ENCODE peak calls at places on chromosomes 5 and 9, in five cellular contexts. T is tibial nerve, A is IMR-90, K is uterus, E is Peyer's patch. Z is an unnamed sample.

GRCh38 chr5:96235008-96235910 is 197.8 kb downstream of the PCSK1 start:
- DNase-seq in T (no peak), A (peak; percentile 30), K (no peak), E (no peak), Z (no peak)

GRCh38 chr5:158463971-158464370 is 605.0 kb upstream of the CLINT1 start:
- DNase-seq in T (peak; percentile 55), A (peak; percentile 10), K (peak; percentile 75), E (no peak), Z (peak; percentile 67)

GRCh38 chr5:103450333-103451061 is 112.1 kb downstream of the NUDT12 start:
- DNase-seq in T (no peak), A (peak; percentile 88), K (no peak), E (no peak), Z (no peak)

GRCh38 chr9:38079410-38080105 is 10.5 kb upstream of the SHB start:
- DNase-seq in T (no peak), A (peak; percentile 48), K (no peak), E (no peak), Z (peak; percentile 89)

GRCh38 chr5:115349001-115349817 is 52.8 kb upstream of the CCDC112 start:
- DNase-seq in T (no peak), A (peak; percentile 90), K (no peak), E (no peak), Z (no peak)

GRCh38 chr5:125967576-125967975 is 455.6 kb upstream of the GRAMD2B start:
- DNase-seq in T (no peak), A (no peak), K (no peak), E (no peak), Z (no peak)

GRCh38 chr9:96121162-96121561 is 180.8 kb downstream of the HSD17B3 start:
- DNase-seq in T (no peak), A (no peak), K (no peak), E (no peak), Z (no peak)

GRCh38 chr5:132907161-132907560 is 33.7 kb downstream of the LEAP2 start:
- DNase-seq in T (no peak), A (peak; percentile 37), K (no peak), E (no peak), Z (no peak)

GRCh38 chr9:129446828-129447550 is 173.9 kb downstream of the C9orf50 start:
- DNase-seq in T (no peak), A (no peak), K (no peak), E (no peak), Z (no peak)

GRCh38 chr5:40679998-40680681 is 425 bp downstream of the PTGER4 start:
- DNase-seq in T (no peak), A (no peak), K (peak; percentile 27), E (peak; percentile 26), Z (no peak)

GRCh38 chr9:35826071-35826701 is 2.3 kb downstream of the FAM221B start:
- DNase-seq in T (no peak), A (peak; percentile 73), K (no peak), E (no peak), Z (peak; percentile 83)

GRCh38 chr5:92678576-92679105 is 902.4 kb downstream of the NR2F1-AS1 start:
- DNase-seq in T (no peak), A (no peak), K (no peak), E (no peak), Z (no peak)

GRCh38 chr5:490116-491094 is 33.8 kb downstream of the SLC9A3 start:
- DNase-seq in T (no peak), A (no peak), K (no peak), E (no peak), Z (no peak)

GRCh38 chr9:127187231-127187956 is 65.0 kb upstream of the ANGPTL2 start:
- DNase-seq in T (peak; percentile 68), A (peak; percentile 99), K (peak; percentile 79), E (peak; percentile 19), Z (peak; percentile 86)

GRCh38 chr5:41410307-41410706 is 100.1 kb downstream of the PLCXD3 start:
- DNase-seq in T (no peak), A (no peak), K (no peak), E (no peak), Z (no peak)

GRCh38 chr5:42994285-42995151 is 45.6 kb downstream of the ANXA2R start:
- DNase-seq in T (peak; percentile 81), A (peak; percentile 93), K (peak; percentile 84), E (peak; percentile 86), Z (peak; percentile 97)

GRCh38 chr5:154771383-154771901 is 16.3 kb downstream of the LARP1 start:
- DNase-seq in T (no peak), A (peak; percentile 92), K (peak; percentile 27), E (no peak), Z (no peak)

GRCh38 chr9:128201441-128202369 is 1.5 kb upstream of the DNM1 start:
- DNase-seq in T (no peak), A (peak; percentile 71), K (no peak), E (no peak), Z (no peak)

GRCh38 chr5:68122439-68122906 is 93.1 kb upstream of the PIK3R1 start:
- DNase-seq in T (no peak), A (no peak), K (no peak), E (no peak), Z (no peak)

GRCh38 chr9:133205996-133206931 is 2.8 kb downstream of the OBP2B start:
- DNase-seq in T (no peak), A (no peak), K (no peak), E (no peak), Z (peak; percentile 76)

GRCh38 chr5:178360926-178361235 is 128.3 kb upstream of the PHYKPL start:
- DNase-seq in T (no peak), A (no peak), K (no peak), E (no peak), Z (no peak)

DNA sequence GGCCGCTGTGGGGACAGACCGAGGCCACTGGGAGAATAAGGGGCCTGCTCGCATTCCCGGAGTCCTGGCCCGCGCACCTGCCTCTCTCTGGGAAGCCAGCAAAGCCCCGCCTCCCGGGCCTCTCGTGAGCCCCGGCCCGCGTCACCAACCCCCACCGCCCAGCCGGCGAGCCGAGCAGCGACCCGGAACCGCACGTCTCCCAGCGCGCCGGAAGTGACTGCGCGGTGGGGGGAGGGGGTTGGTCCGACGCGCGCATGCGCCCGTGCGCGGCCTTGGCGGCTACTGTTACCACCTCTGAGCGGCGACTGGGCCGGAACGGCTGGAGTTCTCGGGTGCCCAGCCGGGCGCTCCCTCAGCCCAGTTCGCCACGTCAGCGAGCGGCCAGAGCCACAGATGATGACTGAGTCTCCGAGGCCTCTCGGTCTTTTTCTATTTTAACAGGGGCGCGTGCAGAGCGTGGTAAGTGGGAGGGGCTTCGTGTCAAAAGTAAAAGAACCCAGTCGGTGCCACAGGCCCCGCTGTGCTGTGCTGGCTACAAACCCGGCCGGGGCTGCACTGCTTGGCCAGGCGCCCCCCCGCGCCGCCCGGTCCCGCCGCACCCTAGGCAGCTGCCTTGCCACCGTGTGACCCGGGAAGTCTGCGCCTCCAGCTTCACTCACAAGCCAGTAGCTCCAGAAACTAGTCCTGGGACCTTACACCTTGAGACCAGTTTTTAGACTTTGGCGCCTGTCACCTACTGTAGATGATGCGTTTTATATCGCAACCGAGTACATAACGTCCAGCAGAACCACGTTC is at the start of gene GOLGA1:
- DNase-seq in T (peak; percentile 87), A (peak; percentile 93), K (peak; percentile 96), E (peak; percentile 94), Z (peak; percentile 92)
- TF ChIP-seq POLR2A in T (peak; percentile 66), A (peak; percentile 89), K (peak; percentile 90), E (peak; percentile 88), Z (no peak)

DNA sequence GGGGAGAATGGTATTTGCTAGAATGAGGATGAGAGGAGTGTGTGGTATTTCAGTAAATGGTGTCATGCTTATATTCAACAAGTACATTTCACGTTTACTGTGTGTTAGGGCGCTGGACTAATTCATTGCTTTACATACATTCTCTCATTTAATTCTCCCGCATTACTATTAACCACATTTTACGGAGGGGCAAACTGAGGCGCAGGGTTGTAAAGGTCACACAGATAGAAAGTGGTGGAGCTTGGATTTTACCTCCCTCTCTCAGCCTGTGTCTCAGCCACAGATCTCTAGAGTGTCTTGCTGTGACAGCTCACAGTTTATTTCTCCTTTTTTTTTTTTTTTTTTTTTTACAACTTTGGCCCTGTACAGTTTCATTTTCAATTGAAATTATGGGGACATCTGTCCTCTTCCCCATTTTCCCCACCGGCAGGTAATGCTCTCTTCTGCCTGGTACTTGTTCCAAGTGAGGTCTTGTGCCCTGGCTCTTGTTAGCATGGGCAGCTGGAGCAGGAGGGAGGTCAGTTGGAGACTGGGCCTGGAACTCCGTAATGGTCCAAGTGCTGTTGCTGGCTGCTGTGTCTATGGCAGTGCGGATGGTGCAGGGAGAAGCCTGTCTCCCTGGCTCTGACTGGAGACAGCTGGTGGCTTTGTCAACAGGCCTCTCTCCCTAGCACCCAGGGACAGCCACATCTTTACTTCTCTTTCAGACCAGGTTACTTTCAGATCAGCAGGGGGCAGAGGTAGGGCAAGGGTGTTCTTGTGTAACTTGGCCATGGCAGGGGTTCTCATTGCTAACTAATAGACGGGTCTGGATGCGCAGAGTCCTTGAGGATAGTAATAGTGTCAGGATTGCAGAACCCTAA is 20.5 kb upstream of the NDST1 start:
- DNase-seq in T (no peak), A (peak; percentile 34), K (no peak), E (peak; percentile 40), Z (no peak)
- TF ChIP-seq CTCF in T (no peak), A (peak; percentile 22), K (no peak), E (peak; percentile 40), Z (no peak)

GRCh38 chr5:58891072-58891970 is 308.4 kb downstream of the RAB3C start:
- DNase-seq in T (peak; percentile 69), A (peak; percentile 81), K (peak; percentile 78), E (peak; percentile 43), Z (peak; percentile 69)
- H3K4me3 ChIP-seq in T (no peak overlapping the region), A (no peak overlapping the region), K (no peak overlapping the region), E (no peak overlapping the region), Z (no peak overlapping the region)

GRCh38 chr9:34459356-34459755 is 751 bp downstream of the DNAI1 start:
- DNase-seq in T (no peak), A (no peak), K (no peak), E (no peak), Z (peak; percentile 67)

GRCh38 chr9:34456746-34457145 is 1.6 kb downstream of the FAM219A start:
- DNase-seq in T (no peak), A (no peak), K (no peak), E (no peak), Z (no peak)

GRCh38 chr9:34458967-34459355 is 356 bp downstream of the DNAI1 start:
- DNase-seq in T (no peak), A (no peak), K (no peak), E (no peak), Z (no peak)

GRCh38 chr9:34457266-34458012 is 931 bp downstream of the FAM219A start:
- DNase-seq in T (peak; percentile 43), A (peak; percentile 77), K (peak; percentile 76), E (no peak), Z (peak; percentile 92)

GRCh38 chr9:34458013-34458966 is at the start of the genes DNAI1 and FAM219A:
- DNase-seq in T (peak; percentile 98), A (peak; percentile 98), K (peak; percentile 99), E (peak; percentile 99), Z (peak; percentile 100)
- TF ChIP-seq POLR2A in T (peak; percentile 79), A (peak; percentile 92), K (peak; percentile 91), E (peak; percentile 85), Z (no peak)

GRCh38 chr9:130933114-130934046 is 5.7 kb downstream of the FIBCD1 start:
- DNase-seq in T (no peak), A (peak; percentile 84), K (no peak), E (no peak), Z (no peak)
- TF ChIP-seq CTCF in T (no peak), A (no peak), K (no peak), E (no peak), Z (no peak)

DNA sequence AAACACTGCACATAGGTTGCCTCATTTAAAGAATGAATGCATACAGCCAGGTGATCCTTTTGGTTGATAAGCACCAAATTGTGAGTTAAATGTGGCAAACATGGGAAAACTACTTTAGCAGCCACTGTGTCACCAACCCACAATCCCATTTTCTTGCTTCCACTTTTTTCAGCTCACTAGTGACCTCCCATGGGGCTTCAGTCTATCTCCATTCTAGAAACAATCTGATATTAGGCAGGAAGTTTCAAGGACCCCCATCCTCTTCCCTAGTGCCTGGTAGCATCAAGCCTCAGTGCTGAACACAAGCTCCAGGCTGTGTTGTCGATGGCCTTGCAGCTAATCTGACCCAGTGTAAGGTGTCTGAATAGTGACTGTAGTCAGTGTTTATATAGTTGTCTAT is 66.2 kb downstream of the PLPPR1 start:
- DNase-seq in T (no peak), A (no peak), K (no peak), E (no peak), Z (no peak)
- H3K4me3 ChIP-seq in T (no peak overlapping the region), A (no peak overlapping the region), K (no peak overlapping the region), E (no peak overlapping the region), Z (no peak overlapping the region)

Z was measured in lower leg skin.